ENCODE peak calls at places on chromosomes 5 and 9, in eight cellular contexts. C is heart right ventricle, K is left ventricle myocardium inferior, Q is Peyer's patch, V is neural progenitor cell, U is stomach, F is uterus, J is astrocyte. B is an unnamed sample. For H3K4me1, the result is how much of the 10 kb centered on the place peaks cover.

GRCh38 chr5:122392224-122392623 is 80.2 kb downstream of the SNCAIP start:
- DNase-seq in V (no peak), F (no peak), C (no peak), J (no peak), Q (no peak), K (no peak), U (no peak), B (no peak)

GRCh38 chr9:87324613-87325194 is 173.0 kb upstream of the DAPK1 start:
- DNase-seq in U (no peak), V (peak), C (peak), J (peak), F (no peak), Q (no peak), K (no peak), B (no peak)

GRCh38 chr5:69364414-69364813 is 4.9 kb downstream of the AK6 start:
- DNase-seq in U (no peak), J (no peak), Q (no peak), F (no peak), C (no peak), K (no peak), V (no peak), B (no peak)

GRCh38 chr9:78541868-78542267 is 244.9 kb downstream of the PSAT1 start:
- DNase-seq in U (no peak), C (no peak), Q (no peak), K (no peak), J (no peak), V (no peak), F (no peak), B (no peak)

GRCh38 chr9:107281164-107281563 is 1.9 kb upstream of the RAD23B start:
- DNase-seq in Q (no peak), U (no peak), V (no peak), C (no peak), J (no peak), F (no peak), K (no peak), B (no peak)

GRCh38 chr5:112379541-112380325 is 39.3 kb downstream of the EPB41L4A start:
- DNase-seq in F (no peak), K (no peak), J (no peak), U (no peak), Q (no peak), C (no peak), V (peak), B (no peak)

GRCh38 chr5:36357391-36357790 is 55.7 kb upstream of the RANBP3L start:
- DNase-seq in Q (no peak), K (no peak), U (no peak), F (no peak), V (no peak), J (peak), C (no peak), B (no peak)

GRCh38 chr5:73617510-73618279 is 8.3 kb upstream of the ARHGEF28 start:
- DNase-seq in Q (no peak), J (peak), U (peak), F (no peak), K (no peak), C (no peak), V (no peak), B (no peak)

GRCh38 chr5:10330511-10331105 is 22.9 kb upstream of the MARCHF6 start:
- DNase-seq in K (no peak), V (no peak), U (no peak), J (no peak), F (no peak), C (no peak), Q (no peak), B (no peak)

GRCh38 chr5:371811-372555 is 50.5 kb downstream of the AHRR start:
- DNase-seq in U (peak), K (no peak), V (no peak), F (no peak), C (peak), Q (peak), J (no peak), B (peak)

GRCh38 chr5:73694089-73694488 is 68.1 kb downstream of the ARHGEF28 start:
- DNase-seq in F (no peak), K (no peak), V (no peak), U (no peak), J (no peak), Q (no peak), C (no peak), B (no peak)

GRCh38 chr5:54825005-54825404 is 160.4 kb downstream of the ESM1 start:
- DNase-seq in Q (no peak), J (peak), F (no peak), K (no peak), V (no peak), U (no peak), C (no peak), B (no peak)

GRCh38 chr5:174101331-174101730 is 55.8 kb downstream of the NSG2 start:
- DNase-seq in U (no peak), Q (no peak), C (no peak), J (no peak), V (no peak), K (no peak), F (no peak), B (no peak)

GRCh38 chr5:104111622-104112021 is 549.0 kb upstream of the NUDT12 start:
- DNase-seq in U (no peak), V (no peak), C (no peak), Q (no peak), F (no peak), J (no peak), K (no peak), B (no peak)

GRCh38 chr5:141914154-141914743 is 9.4 kb upstream of the DELE1 start:
- DNase-seq in Q (peak), K (peak), J (no peak), U (peak), F (peak), V (peak), C (peak), B (peak)

GRCh38 chr9:91180930-91181268 is 180.8 kb downstream of the AUH start:
- DNase-seq in J (no peak), K (no peak), C (no peak), V (no peak), Q (no peak), U (no peak), F (no peak), B (no peak)

GRCh38 chr9:87708989-87709706 is 16.8 kb upstream of the CTSL start:
- DNase-seq in U (no peak), Q (no peak), C (no peak), J (no peak), F (no peak), V (no peak), K (no peak), B (no peak)

GRCh38 chr9:129714393-129715051 is 38.3 kb downstream of the PTGES start:
- DNase-seq in J (peak), K (no peak), V (no peak), F (no peak), C (no peak), U (no peak), Q (no peak), B (no peak)

GRCh38 chr9:129709471-129710460 is 43.1 kb downstream of the PTGES start:
- DNase-seq in V (no peak), C (no peak), Q (no peak), K (no peak), J (no peak), U (no peak), F (no peak), B (no peak)

GRCh38 chr9:129708799-129709198 is 43.4 kb downstream of the PRRX2 start:
- DNase-seq in U (no peak), F (no peak), C (no peak), J (no peak), V (no peak), Q (no peak), K (no peak), B (no peak)

GRCh38 chr9:129716091-129716490 is 36.8 kb downstream of the PTGES start:
- DNase-seq in K (no peak), F (no peak), Q (no peak), C (peak), U (no peak), J (peak), V (no peak), B (no peak)

GRCh38 chr9:129712595-129713524 is 40.0 kb downstream of the PTGES start:
- DNase-seq in J (peak), C (no peak), Q (no peak), K (no peak), V (peak), U (no peak), F (no peak), B (no peak)
- TF ChIP-seq CTCF in J (no peak), C (no peak), Q (no peak), K (no peak), V (no peak), U (no peak), F (no peak), B (no peak)

GRCh38 chr9:111038336-111039202 is at the start of gene LPAR1:
- DNase-seq in U (peak), K (peak), C (peak), J (peak), V (peak), F (peak), Q (peak), B (peak)

GRCh38 chr9:111037744-111038335 is 430 bp downstream of the LPAR1 start:
- DNase-seq in U (peak), K (peak), F (no peak), C (no peak), V (peak), J (peak), Q (peak), B (peak)

GRCh38 chr9:111039203-111039907 is 1.1 kb upstream of the LPAR1 start:
- DNase-seq in C (no peak), U (peak), J (no peak), F (no peak), K (no peak), V (peak), Q (peak), B (no peak)

GRCh38 chr9:111036068-111036789 is 2.0 kb downstream of the LPAR1 start:
- DNase-seq in Q (peak), V (peak), F (peak), C (peak), J (peak), K (peak), U (peak), B (peak)

GRCh38 chr9:111036946-111037743 is 1.1 kb downstream of the LPAR1 start:
- DNase-seq in K (no peak), F (peak), V (peak), Q (no peak), U (no peak), J (peak), C (no peak), B (no peak)
- H3K27ac ChIP-seq in K (peak), F (peak), V (no peak), Q (peak), U (peak), J (peak), C (peak), B (peak)

DNA sequence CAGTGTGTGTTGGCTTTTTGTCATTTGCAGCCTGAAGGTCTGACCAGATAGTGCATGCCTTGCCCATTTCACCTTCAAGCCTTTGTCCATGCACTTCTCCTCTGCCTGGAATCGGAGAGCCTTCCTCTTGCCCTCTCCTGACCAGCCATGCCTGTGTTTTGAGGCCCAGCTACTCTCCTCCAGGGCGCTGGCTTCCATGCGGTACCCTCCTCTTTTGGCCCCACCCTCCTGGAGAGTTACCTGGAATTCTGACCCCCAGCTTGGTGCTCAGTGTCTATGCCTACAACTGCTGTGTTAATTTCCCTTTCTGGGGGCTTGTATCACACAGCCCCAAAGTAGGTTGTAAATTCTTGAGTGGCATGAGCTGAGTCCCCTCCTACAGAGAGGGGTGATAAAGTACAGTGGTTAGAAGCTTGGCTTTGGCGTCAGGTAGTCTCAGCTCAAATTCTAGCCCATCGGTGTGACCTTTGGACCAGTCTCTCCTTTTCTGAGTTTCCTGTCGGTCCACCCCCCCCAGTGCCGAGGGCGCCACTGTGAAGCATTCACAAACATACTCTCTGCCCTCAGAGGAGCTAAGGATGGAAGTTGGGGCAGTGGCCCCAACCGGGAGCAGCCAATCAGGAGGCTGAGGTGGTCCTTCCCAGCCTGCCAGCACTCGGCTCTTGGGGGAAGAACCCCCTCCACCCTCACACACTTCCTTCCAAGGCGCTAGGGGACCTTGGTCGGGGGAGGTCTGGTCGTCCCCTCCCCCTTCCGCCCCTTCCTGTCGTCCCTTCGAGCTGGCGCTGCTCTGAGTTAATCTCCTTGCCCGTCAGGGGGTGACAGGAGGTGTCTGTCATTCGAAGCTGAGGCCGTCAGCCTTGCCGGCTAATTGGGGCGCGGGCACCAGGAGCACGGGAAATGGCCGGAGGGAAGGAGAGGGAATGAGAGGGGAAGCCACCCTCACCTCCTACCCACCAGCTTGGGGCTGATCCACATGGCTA is 52.9 kb downstream of the CXXC5 start:
- DNase-seq in C (no peak), K (no peak), U (no peak), F (no peak), J (no peak), Q (no peak), V (peak), B (no peak)
- H3K4me1 ChIP-seq in C (under half), K (half or more), U (under half), F (under half), J (under half), Q (under half), V (under half), B (under half)

DNA sequence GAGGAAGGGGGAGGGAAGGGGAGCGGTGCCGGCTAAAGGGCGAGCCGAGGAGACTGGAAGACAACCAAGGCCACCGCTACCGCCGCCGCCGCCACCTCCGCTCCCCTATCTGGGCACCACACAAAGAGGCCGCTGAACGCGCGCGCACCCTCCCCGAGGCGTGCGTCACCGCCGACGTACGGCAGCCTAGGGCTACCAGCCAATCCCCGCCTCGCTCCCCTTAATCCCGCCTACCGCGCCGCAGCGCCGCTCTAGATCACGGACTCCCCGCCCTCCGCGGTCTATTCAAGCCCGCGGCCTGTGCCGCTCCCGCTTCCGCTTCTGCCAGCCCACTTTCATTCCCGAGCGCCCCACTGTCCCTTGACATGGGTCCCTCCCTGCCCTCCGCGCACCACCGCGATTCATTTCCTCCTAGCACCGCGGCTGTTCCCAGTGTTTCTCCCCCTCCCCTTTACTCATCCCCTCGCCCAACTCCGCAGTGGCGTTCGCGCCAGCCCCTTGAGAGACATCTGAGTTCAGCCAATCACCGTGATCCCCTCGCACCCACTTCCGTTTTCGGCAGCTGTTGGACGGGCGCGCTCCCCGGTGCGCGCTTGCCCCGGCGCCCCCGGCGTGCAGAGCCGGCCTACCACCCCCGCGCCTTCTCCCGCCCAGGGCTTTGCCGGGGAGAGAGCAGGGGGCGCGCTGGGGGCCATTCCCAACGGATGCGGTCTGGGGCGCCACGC is at the start of gene HNRNPA0:
- DNase-seq in V (peak), K (peak), C (peak), J (peak), U (peak), F (peak), Q (peak), B (peak)
- TF ChIP-seq CTCF in V (peak), K (peak), C (peak), J (no peak), U (no peak), F (no peak), Q (no peak), B (no peak)

GRCh38 chr9:69355232-69355631 is 30.2 kb downstream of the ENTREP1 start:
- DNase-seq in U (no peak), V (no peak), J (no peak), K (no peak), F (no peak), C (no peak), Q (no peak), B (no peak)

GRCh38 chr9:69357854-69358220 is 32.8 kb downstream of the ENTREP1 start:
- DNase-seq in U (no peak), Q (no peak), K (no peak), F (no peak), V (no peak), J (no peak), C (no peak), B (no peak)

DNA sequence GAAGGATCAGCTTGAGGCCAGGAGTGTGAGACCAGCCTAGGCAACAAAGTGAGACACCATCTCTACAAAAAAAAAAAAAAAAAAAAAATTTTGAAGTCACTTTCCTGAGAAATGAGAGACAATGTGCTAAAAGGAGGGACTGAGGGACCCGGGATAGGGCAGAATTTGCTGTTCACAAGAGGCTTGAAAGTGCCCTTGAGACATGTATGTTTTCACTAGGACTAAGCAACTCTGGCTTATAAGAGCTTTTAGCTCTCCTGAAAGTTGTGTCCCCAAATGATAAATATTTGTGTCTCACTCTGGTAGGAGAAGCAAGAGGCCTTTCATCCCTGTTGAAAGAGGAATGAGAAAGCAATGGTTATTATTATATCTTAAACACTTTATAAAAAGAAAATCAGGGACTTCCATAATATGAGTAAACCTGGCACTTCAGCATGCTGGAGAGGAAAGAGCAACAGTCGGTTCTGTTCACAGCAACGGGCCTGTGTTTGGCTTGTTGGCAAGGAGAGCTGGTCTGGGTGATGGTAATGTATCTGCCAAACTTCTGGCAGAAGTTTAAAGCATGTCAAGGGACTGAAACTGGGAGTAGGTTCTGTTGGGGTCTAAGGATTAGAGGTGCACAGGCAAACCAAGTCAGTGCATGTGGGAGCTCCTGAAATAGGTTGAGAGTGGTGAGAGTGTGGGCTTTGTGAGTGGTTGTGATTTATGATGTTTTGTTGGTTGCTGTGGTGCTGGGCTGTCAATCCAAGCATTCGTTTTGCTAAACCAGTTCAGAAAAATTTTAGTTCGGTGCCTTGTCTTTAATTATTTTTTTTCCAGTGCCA is 32.2 kb downstream of the ENTREP1 start:
- DNase-seq in Q (no peak), J (no peak), K (peak), V (no peak), U (no peak), F (no peak), C (peak), B (no peak)
- H3K27ac ChIP-seq in Q (peak), J (no peak), K (peak), V (no peak), U (no peak), F (no peak), C (peak), B (no peak)

GRCh38 chr9:134368571-134368970 is 42.3 kb downstream of the RXRA start:
- DNase-seq in U (no peak), J (no peak), K (no peak), Q (no peak), V (no peak), F (no peak), C (no peak), B (no peak)
- H3K4me1 ChIP-seq in U (half or more), J (under half), K (half or more), Q (under half), V (under half), F (half or more), C (half or more), B (half or more)